ENCODE peak calls at places on chromosome 20, in six cellular contexts. R, O, J, K, H and A are unnamed samples.

GRCh38 chr20:33554914-33555420 is 65.1 kb downstream of the CBFA2T2 start:
- DNase-seq in R (no peak), O (peak; percentile 98), J (peak; percentile 99), K (no peak), H (no peak), A (no peak)

GRCh38 chr20:61573415-61574305 is 321.6 kb downstream of the CDH4 start:
- DNase-seq in R (no peak), O (no peak), J (no peak), K (no peak), H (no peak), A (no peak)

GRCh38 chr20:6698056-6698455 is 69.4 kb upstream of the BMP2 start:
- DNase-seq in R (peak; percentile 88), O (peak; percentile 15), J (no peak), K (no peak), H (no peak), A (no peak)

GRCh38 chr20:24694727-24695528 is 225.5 kb downstream of the SYNDIG1 start:
- DNase-seq in R (peak; percentile 15), O (no peak), J (no peak), K (no peak), H (no peak), A (peak; percentile 19)

GRCh38 chr20:33443006-33443511 is 504 bp downstream of the SNTA1 start:
- DNase-seq in R (no peak), O (peak; percentile 13), J (no peak), K (no peak), H (no peak), A (no peak)

GRCh38 chr20:24878657-24879056 is 70.4 kb upstream of the CST7 start:
- DNase-seq in R (no peak), O (no peak), J (no peak), K (no peak), H (no peak), A (no peak)

GRCh38 chr20:47960277-47960676 is 175.0 kb upstream of the SULF2 start:
- DNase-seq in R (no peak), O (no peak), J (no peak), K (no peak), H (no peak), A (no peak)

GRCh38 chr20:46330072-46330763 is 21.9 kb upstream of the CDH22 start:
- DNase-seq in R (no peak), O (no peak), J (no peak), K (no peak), H (no peak), A (no peak)

GRCh38 chr20:3735768-3736167 is 3.3 kb downstream of the HSPA12B start:
- DNase-seq in R (peak; percentile 12), O (no peak), J (no peak), K (no peak), H (no peak), A (no peak)

GRCh38 chr20:5531318-5532081 is 214.7 kb upstream of the PROKR2 start:
- DNase-seq in R (no peak), O (peak; percentile 57), J (peak; percentile 35), K (no peak), H (no peak), A (no peak)

GRCh38 chr20:63599396-63600050 is 25.5 kb upstream of the HELZ2 start:
- DNase-seq in R (no peak), O (no peak), J (no peak), K (no peak), H (peak; percentile 24), A (no peak)
- H3K14ac ChIP-seq in R (no peak overlapping the region), O (no peak overlapping the region), J (no peak overlapping the region), K (no peak overlapping the region), H (no peak overlapping the region), A (no peak overlapping the region)

GRCh38 chr20:43550456-43550855 is 8.4 kb upstream of the SGK2 start:
- DNase-seq in R (no peak), O (no peak), J (no peak), K (no peak), H (no peak), A (no peak)
- H3K14ac ChIP-seq in R (no peak overlapping the region), O (peak overlapping the region; percentile 60), J (no peak overlapping the region), K (no peak overlapping the region), H (no peak overlapping the region), A (no peak overlapping the region)

DNA sequence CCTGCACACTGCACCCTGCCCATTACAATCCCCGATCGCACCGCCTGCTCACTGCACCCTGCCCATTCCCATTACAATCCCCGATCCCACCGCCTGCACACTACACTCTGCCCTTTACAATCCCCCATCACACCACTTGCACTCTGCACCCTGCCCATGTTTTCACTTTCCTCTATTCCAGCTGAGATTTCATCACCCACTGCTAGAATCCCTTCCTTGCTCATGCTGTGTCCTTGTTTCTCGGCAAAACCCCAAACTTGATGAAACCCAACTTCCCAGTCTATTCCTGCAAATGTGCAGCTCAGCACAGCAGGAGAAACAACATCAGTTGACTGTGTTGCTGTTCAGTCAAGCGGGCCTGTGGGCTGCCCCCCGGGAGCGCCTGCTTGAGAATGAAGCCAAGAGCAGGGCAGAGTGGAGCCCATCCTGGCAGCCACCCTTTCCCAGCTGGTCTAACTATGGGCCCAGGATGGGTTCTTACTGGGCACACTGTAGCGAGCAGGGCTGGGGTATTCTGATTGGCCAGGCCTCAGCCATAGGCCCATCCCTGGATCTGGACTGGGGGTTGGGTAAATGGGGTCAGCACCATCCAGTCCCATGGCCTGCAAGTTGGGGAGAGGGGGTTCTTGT is 17.2 kb downstream of the MOCS3 start:
- DNase-seq in R (no peak), O (no peak), J (no peak), K (no peak), H (no peak), A (no peak)
- H3K14ac ChIP-seq in R (no peak overlapping the region), O (no peak overlapping the region), J (no peak overlapping the region), K (no peak overlapping the region), H (no peak overlapping the region), A (no peak overlapping the region)

DNA sequence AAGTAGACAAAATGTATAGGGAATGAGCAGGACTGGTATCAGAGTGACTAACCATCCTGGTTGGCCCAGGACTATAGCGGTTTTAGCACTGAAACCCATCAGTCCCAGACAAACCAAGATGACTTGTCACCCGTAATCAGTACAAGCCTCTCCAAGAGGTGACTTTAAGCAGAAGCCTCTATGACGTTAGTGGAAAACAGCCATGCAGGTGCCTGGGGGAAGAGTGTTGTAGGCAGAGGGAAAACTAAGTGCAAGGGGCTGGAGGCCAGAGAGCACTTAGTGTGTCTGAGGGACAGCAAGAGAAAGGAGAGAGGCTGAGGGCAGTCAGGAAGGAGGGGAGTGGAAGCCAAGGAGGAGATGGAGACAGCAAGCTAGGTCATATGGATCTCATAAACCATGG is 2.1 kb downstream of the SGK2 start:
- DNase-seq in R (no peak), O (no peak), J (no peak), K (no peak), H (peak; percentile 86), A (no peak)
- H3K14ac ChIP-seq in R (no peak overlapping the region), O (no peak overlapping the region), J (no peak overlapping the region), K (no peak overlapping the region), H (no peak overlapping the region), A (no peak overlapping the region)

GRCh38 chr20:50067018-50067417 is 45.9 kb downstream of the UBE2V1 start:
- DNase-seq in R (no peak), O (no peak), J (no peak), K (no peak), H (peak; percentile 86), A (no peak)
- H3K14ac ChIP-seq in R (no peak overlapping the region), O (no peak overlapping the region), J (no peak overlapping the region), K (no peak overlapping the region), H (peak overlapping the region; percentile 59), A (no peak overlapping the region)

GRCh38 chr20:23638309-23638708 is 554 bp upstream of the CST3 start:
- DNase-seq in R (no peak), O (no peak), J (no peak), K (no peak), H (no peak), A (no peak)
- H3K14ac ChIP-seq in R (no peak overlapping the region), O (no peak overlapping the region), J (no peak overlapping the region), K (no peak overlapping the region), H (no peak overlapping the region), A (no peak overlapping the region)